ENCODE peak calls at places on chromosomes 16 and 17, in five cellular contexts. T is GM12878, R is K562, X is HepG2, U is H1. E is an unnamed sample. For H3K4me1, the result is how much of the 10 kb centered on the place peaks cover.

GRCh38 chr16:70675851-70676513 is 9.9 kb downstream of the MTSS2 start:
- DNase-seq in X (no peak), R (no peak), T (no peak), U (no peak), E (no peak)

GRCh38 chr16:24819462-24820040 is 26.2 kb upstream of the SLC5A11 start:
- DNase-seq in R (no peak), U (no peak), X (no peak), T (no peak), E (no peak)

GRCh38 chr16:56830669-56831068 is 34.3 kb upstream of the SLC12A3 start:
- DNase-seq in T (no peak), U (no peak), R (no peak), X (no peak), E (no peak)

GRCh38 chr17:29042679-29043538 is at the start of gene PIPOX:
- DNase-seq in U (peak), R (peak), T (peak), X (peak), E (no peak)

GRCh38 chr17:78316867-78317816 is 42.7 kb downstream of the SOCS3 start:
- DNase-seq in R (peak), X (peak), T (peak), U (peak), E (no peak)

GRCh38 chr17:60720763-60721531 is 43.3 kb downstream of the BCAS3 start:
- DNase-seq in U (peak), R (peak), X (peak), T (peak), E (peak)

GRCh38 chr16:28923652-28924398 is 1.2 kb downstream of the RABEP2 start:
- DNase-seq in X (peak), U (no peak), T (peak), R (peak), E (no peak)

GRCh38 chr16:29975134-29975538 is 1.5 kb downstream of the TAOK2 start:
- DNase-seq in U (no peak), T (no peak), R (no peak), X (no peak), E (no peak)

GRCh38 chr17:62179525-62180161 is 114.6 kb upstream of the MED13 start:
- DNase-seq in U (no peak), X (peak), R (peak), T (no peak), E (peak)

GRCh38 chr16:50279142-50279865 is 13.0 kb downstream of the ADCY7 start:
- DNase-seq in R (peak), U (no peak), T (no peak), X (no peak), E (no peak)

GRCh38 chr17:80264048-80264792 is 3.6 kb downstream of the RNF213 start:
- DNase-seq in R (no peak), X (no peak), U (no peak), T (no peak), E (no peak)

GRCh38 chr16:73290258-73290657 is 242.3 kb upstream of the ZFHX3 start:
- DNase-seq in R (no peak), X (no peak), U (no peak), T (no peak), E (no peak)

GRCh38 chr17:77541995-77542394 is 401.2 kb downstream of the SEC14L1 start:
- DNase-seq in T (no peak), U (no peak), X (no peak), R (peak), E (no peak)

GRCh38 chr17:39629894-39630293 is 3.1 kb downstream of the PPP1R1B start:
- DNase-seq in R (no peak), X (peak), U (no peak), T (no peak), E (no peak)

GRCh38 chr17:731943-732787 is at the start of gene TLCD3A:
- DNase-seq in X (no peak), U (peak), R (peak), T (no peak), E (no peak)

GRCh38 chr17:83182620-83183063 is 103.2 kb downstream of the METRNL start:
- DNase-seq in U (no peak), T (no peak), R (no peak), X (no peak), E (no peak)

GRCh38 chr17:9230346-9230745 is 209.0 kb downstream of the NTN1 start:
- DNase-seq in T (no peak), U (no peak), R (no peak), X (no peak), E (no peak)

GRCh38 chr16:80051040-80051439 is 450.5 kb upstream of the MAF start:
- DNase-seq in U (no peak), R (no peak), T (no peak), X (no peak), E (no peak)

GRCh38 chr17:36937001-36937960 is at the start of gene LHX1:
- DNase-seq in T (no peak), X (no peak), U (peak), R (no peak), E (no peak)

GRCh38 chr16:4369006-4369766 is 2.5 kb upstream of the VASN start:
- DNase-seq in R (no peak), U (no peak), T (no peak), X (no peak), E (no peak)

GRCh38 chr16:4370151-4370550 is 1.5 kb upstream of the VASN start:
- DNase-seq in U (no peak), T (no peak), X (no peak), R (no peak), E (no peak)

GRCh38 chr16:4372315-4372577 is 598 bp downstream of the VASN start:
- DNase-seq in U (no peak), R (no peak), X (no peak), T (no peak), E (no peak)

GRCh38 chr16:4371481-4372314 is at the start of gene VASN:
- DNase-seq in X (peak), T (no peak), R (peak), U (peak), E (peak)

GRCh38 chr16:4370570-4371480 is 823 bp upstream of the VASN start:
- DNase-seq in U (no peak), X (peak), R (peak), T (no peak), E (no peak)
- H3K4me3 ChIP-seq in U (no peak), X (peak), R (peak), T (no peak), E (peak)

GRCh38 chr17:1769826-1770477 is 8.1 kb downstream of the SERPINF1 start:
- DNase-seq in T (no peak), X (peak), U (no peak), R (no peak), E (no peak)
- H3K4me1 ChIP-seq in T (under half), X (half or more), U (under half), R (under half), E (under half)

DNA sequence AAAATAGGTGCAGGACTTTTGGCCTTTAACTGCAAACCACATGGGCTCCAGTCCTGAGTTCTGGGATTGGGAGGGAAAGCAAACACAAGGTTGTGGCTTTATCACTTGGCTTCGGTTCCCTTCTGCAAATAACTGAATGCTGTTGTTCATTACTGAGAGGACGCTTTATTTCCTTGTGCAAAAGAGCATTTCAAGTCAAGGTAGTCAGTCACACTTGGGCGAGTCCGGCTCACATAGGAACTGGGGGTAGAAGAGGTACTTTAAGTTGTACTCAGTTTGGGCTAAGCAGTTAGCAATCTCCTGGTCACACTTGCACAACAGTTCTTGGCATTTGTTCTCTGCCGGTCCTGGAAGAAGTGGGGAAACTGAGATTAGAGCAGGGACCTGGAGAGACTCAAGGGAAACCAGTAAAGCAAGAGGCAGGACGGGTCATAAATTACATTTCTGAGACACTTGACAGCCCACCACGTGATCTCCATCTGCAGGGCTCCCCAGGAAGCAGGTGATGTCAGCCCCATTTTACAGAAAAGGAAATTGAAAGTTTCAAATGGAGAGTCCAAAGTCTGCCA is 21.6 kb downstream of the PLA2G10 start:
- DNase-seq in U (no peak), R (peak), X (peak), T (peak), E (no peak)
- TF ChIP-seq SRF in U (no peak), R (no peak), X (no peak), T (no peak), E (no peak)

GRCh38 chr16:3789375-3790067 is 72.2 kb upstream of the TRAP1 start:
- DNase-seq in X (no peak), R (no peak), U (no peak), T (peak), E (no peak)
- H3K4me3 ChIP-seq in X (no peak), R (no peak), U (no peak), T (no peak), E (no peak)

DNA sequence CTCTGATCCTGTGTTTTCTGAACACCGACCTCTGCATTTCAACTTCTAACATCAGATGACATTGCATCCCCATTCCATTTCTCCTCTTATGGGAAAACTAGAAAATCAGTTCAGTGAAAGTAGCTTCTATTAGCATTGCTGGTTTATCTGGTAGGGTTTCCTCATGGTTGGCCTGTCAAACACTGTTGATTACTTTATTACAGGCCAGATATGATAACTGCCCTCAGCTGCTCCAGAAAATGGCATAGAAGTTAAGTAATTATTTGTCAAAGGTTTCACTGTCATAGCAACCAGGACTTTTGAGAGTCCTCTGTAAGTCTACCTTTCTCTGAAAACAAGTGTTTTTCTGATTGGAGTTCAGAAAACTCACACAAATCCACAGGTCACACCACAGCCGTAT is 3.0 kb downstream of the GFOD2 start:
- DNase-seq in R (no peak), T (no peak), X (no peak), U (no peak), E (no peak)
- H3K4me1 ChIP-seq in R (under half), T (under half), X (under half), U (under half), E (under half)

DNA sequence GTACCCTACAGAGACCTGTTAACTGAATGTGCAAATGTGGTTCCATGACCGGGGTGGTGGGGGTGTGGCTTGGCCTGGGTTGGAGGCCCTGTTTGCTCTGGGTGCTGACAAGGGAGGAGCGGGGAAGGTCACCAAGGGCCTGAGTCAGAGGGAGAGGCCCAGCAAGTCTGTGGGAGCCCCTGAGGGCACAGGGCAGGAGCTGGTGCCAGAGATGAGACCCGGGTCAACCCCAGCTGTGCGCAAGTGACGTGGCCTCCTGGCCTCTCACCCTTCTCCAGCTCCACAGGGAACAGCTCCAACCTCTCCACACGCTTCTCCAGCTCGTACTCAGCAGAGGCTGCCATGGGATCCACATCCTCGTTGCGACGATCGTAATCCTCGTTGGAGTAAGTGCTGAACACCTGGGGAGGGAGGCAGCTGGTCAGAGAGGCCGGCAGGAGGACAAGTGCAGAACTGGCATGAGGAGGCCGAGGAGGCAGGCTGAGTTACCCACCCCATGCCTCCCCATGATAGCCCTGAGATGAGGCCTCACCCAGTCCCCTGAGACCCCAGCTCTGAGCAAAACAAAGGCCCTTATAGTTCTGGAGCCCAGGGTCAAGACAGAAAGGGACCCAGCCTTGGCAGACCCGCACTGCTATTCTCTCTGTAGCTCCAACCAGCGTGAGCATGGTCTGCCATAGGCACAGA is 5.5 kb downstream of the PPP1R9B start:
- DNase-seq in T (no peak), U (no peak), X (no peak), R (no peak), E (no peak)
- TF ChIP-seq SRF in T (no peak), U (no peak), X (no peak), R (no peak), E (no peak)

DNA sequence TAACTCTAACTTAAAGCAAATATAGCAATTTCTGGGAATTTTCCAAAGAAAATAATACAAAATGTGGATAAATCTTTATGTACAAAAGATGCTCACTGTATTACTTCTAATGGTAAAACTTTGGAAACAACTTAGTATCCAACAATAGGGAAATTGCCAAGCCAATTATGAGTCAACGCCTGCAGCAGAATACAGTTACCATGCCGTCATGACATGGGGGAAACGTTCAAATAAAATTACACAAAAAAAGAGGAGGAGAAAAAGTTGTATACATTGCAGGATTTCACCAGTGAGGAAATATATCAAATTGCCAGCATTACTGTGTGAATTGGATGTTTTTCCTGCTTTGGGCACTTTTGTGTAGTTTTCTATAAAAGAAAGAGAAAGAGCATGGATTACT is 469.6 kb downstream of the SOX9 start:
- DNase-seq in R (no peak), T (no peak), X (peak), U (no peak), E (no peak)
- H3K4me3 ChIP-seq in R (no peak), T (no peak), X (peak), U (no peak), E (peak)

GRCh38 chr17:49727353-49727752 is 19.6 kb upstream of the SLC35B1 start:
- DNase-seq in U (no peak), T (no peak), X (no peak), R (no peak), E (no peak)

GRCh38 chr17:49728425-49728824 is 20.7 kb upstream of the SLC35B1 start:
- DNase-seq in U (no peak), R (no peak), X (no peak), T (no peak), E (no peak)

GRCh38 chr17:49723423-49723822 is 15.7 kb upstream of the SLC35B1 start:
- DNase-seq in T (no peak), R (no peak), U (no peak), X (no peak), E (no peak)

GRCh38 chr17:49722066-49722465 is 14.3 kb upstream of the SLC35B1 start:
- DNase-seq in U (no peak), R (no peak), X (no peak), T (no peak), E (no peak)

DNA sequence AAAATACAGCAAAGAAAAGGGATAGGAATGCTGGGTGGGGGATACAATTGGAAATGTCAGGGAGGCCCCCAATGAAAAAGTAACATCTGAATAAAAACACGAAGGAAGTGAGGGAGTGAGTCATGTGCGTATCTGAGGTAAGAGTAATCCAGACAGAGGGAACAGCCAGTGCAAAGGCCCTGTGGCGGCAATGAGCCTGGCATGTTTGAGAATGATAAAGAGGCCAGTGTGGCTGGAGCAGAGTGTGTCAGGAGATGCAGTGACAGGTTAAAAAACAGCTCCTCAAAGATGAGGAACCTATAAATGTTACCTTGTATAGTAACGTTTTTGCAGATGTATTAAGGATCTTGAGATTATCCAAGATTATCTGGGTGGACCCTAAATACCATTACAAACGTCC is 17.7 kb upstream of the SLC35B1 start:
- DNase-seq in U (no peak), T (no peak), R (no peak), X (no peak), E (no peak)
- H3K4me1 ChIP-seq in U (under half), T (under half), R (under half), X (under half), E (under half)

DNA sequence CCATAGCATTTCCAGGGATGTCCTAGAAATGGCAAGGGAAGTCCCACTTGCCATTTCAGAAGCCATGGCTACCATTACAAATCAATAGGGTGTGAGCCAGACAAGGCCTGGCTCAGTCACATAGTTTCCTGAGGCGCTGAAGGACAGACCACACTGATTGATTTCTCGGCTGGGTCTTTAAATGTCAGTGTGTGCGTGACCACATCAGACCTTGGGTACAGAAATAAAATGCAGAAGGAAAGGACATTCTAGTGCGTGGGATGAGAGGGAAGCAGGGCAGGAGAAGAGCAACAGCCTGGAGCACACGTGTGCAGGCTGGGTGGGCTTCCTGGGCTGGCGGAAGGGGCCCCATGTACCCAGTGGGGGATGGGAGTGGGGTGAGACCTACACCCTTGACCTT is 58.7 kb upstream of the LYRM9 start:
- DNase-seq in T (no peak), R (no peak), U (no peak), X (no peak), E (no peak)
- TF ChIP-seq SRF in T (no peak), R (no peak), U (no peak), X (no peak), E (no peak)

E was measured in HCT116.